ENCODE peak calls at places on chromosomes 1 and 21, in six cellular contexts. S, M, Y, L, N and D are unnamed samples.

GRCh38 chr1:219294251-219294650 is 120.6 kb downstream of the LYPLAL1 start:
- DNase-seq in L (no peak), N (no peak), Y (no peak), M (no peak), S (no peak), D (no peak)

GRCh38 chr1:196361112-196361714 is 247.0 kb downstream of the KCNT2 start:
- DNase-seq in N (no peak), Y (no peak), M (no peak), L (no peak), S (no peak), D (no peak)

GRCh38 chr1:224767031-224767430 is 150.9 kb downstream of the CNIH3 start:
- DNase-seq in S (no peak), N (no peak), Y (no peak), L (no peak), M (no peak), D (no peak)

GRCh38 chr21:40760811-40761210 is 86.1 kb downstream of the DSCAM start:
- DNase-seq in S (no peak), N (no peak), L (no peak), M (no peak), Y (no peak), D (no peak)

GRCh38 chr1:218123968-218124367 is 161.1 kb upstream of the RRP15 start:
- DNase-seq in Y (no peak), M (no peak), N (no peak), L (no peak), S (no peak), D (no peak)

GRCh38 chr21:25054689-25055088 is 552.6 kb downstream of the MRPL39 start:
- DNase-seq in Y (no peak), L (no peak), M (no peak), N (no peak), S (no peak), D (no peak)

GRCh38 chr1:27528701-27529637 is 39.0 kb upstream of the WASF2 start:
- DNase-seq in Y (no peak), M (peak; percentile 88), N (no peak), L (no peak), S (no peak), D (no peak)

GRCh38 chr1:6209661-6210605 is 4.0 kb downstream of the RNF207 start:
- DNase-seq in L (no peak), S (no peak), Y (no peak), N (no peak), M (no peak), D (peak; percentile 54)

GRCh38 chr1:201361652-201362504 is 15.6 kb downstream of the TNNT2 start:
- DNase-seq in Y (no peak), M (peak; percentile 65), N (no peak), S (no peak), L (peak; percentile 50), D (peak; percentile 51)